ENCODE peak calls at places on chromosome 17, in ten cellular contexts. One of them, this sample, is unnamed.

GRCh38 chr17:9918804-9919352 is 13.8 kb upstream of the RCVRN start:
- DNase-seq in NCI-H2081: no peak
- DNase-seq in germinal center: no peak
- DNase-seq in coronary artery: peak; percentile 68
- DNase-seq in iris pigment epithelial cell: no peak
- DNase-seq in nephron progenitor cell: no peak
- DNase-seq in colonic mucosa: no peak
- DNase-seq in activated CD4-positive, alpha-beta T cell treated with anti-CD3 and anti-CD28 coated beads, Interleukin-2, amount 10 ng/mL, durations not matched to agents 7 days and 5 days: no peak
- DNase-seq in transverse colon: no peak
- DNase-seq in KG1: no peak
- DNase-seq in this sample: no peak

GRCh38 chr17:48841395-48841831 is 10.6 kb downstream of the CALCOCO2 start:
- DNase-seq in activated CD4-positive, alpha-beta T cell treated with anti-CD3 and anti-CD28 coated beads, Interleukin-2, amount 10 ng/mL, durations not matched to agents 7 days and 5 days: peak; percentile 75
- DNase-seq in NCI-H2081: no peak
- DNase-seq in colonic mucosa: no peak
- DNase-seq in iris pigment epithelial cell: peak; percentile 92
- DNase-seq in nephron progenitor cell: no peak
- DNase-seq in coronary artery: no peak
- DNase-seq in KG1: peak; percentile 44
- DNase-seq in transverse colon: no peak
- DNase-seq in germinal center: peak; percentile 37
- DNase-seq in this sample: peak; percentile 95

GRCh38 chr17:76017481-76018339 is 9.4 kb downstream of the EVPL start:
- DNase-seq in coronary artery: no peak
- DNase-seq in NCI-H2081: no peak
- DNase-seq in KG1: no peak
- DNase-seq in iris pigment epithelial cell: no peak
- DNase-seq in germinal center: no peak
- DNase-seq in activated CD4-positive, alpha-beta T cell treated with anti-CD3 and anti-CD28 coated beads, Interleukin-2, amount 10 ng/mL, durations not matched to agents 7 days and 5 days: no peak
- DNase-seq in transverse colon: no peak
- DNase-seq in nephron progenitor cell: no peak
- DNase-seq in colonic mucosa: no peak
- DNase-seq in this sample: no peak

GRCh38 chr17:8946476-8946875 is 19.0 kb downstream of the PIK3R5 start:
- DNase-seq in KG1: no peak
- DNase-seq in transverse colon: no peak
- DNase-seq in coronary artery: no peak
- DNase-seq in NCI-H2081: no peak
- DNase-seq in activated CD4-positive, alpha-beta T cell treated with anti-CD3 and anti-CD28 coated beads, Interleukin-2, amount 10 ng/mL, durations not matched to agents 7 days and 5 days: no peak
- DNase-seq in germinal center: no peak
- DNase-seq in colonic mucosa: no peak
- DNase-seq in iris pigment epithelial cell: peak; percentile 42
- DNase-seq in nephron progenitor cell: no peak
- DNase-seq in this sample: no peak

GRCh38 chr17:74052993-74053744 is 150.3 kb upstream of the RPL38 start:
- DNase-seq in iris pigment epithelial cell: no peak
- DNase-seq in NCI-H2081: no peak
- DNase-seq in nephron progenitor cell: no peak
- DNase-seq in colonic mucosa: no peak
- DNase-seq in KG1: no peak
- DNase-seq in activated CD4-positive, alpha-beta T cell treated with anti-CD3 and anti-CD28 coated beads, Interleukin-2, amount 10 ng/mL, durations not matched to agents 7 days and 5 days: no peak
- DNase-seq in transverse colon: no peak
- DNase-seq in coronary artery: no peak
- DNase-seq in germinal center: no peak
- DNase-seq in this sample: no peak

GRCh38 chr17:47870042-47870441 is 19.1 kb upstream of the SP6 start:
- DNase-seq in coronary artery: no peak
- DNase-seq in colonic mucosa: no peak
- DNase-seq in nephron progenitor cell: no peak
- DNase-seq in iris pigment epithelial cell: no peak
- DNase-seq in germinal center: no peak
- DNase-seq in KG1: no peak
- DNase-seq in NCI-H2081: no peak
- DNase-seq in transverse colon: no peak
- DNase-seq in activated CD4-positive, alpha-beta T cell treated with anti-CD3 and anti-CD28 coated beads, Interleukin-2, amount 10 ng/mL, durations not matched to agents 7 days and 5 days: no peak
- DNase-seq in this sample: no peak

GRCh38 chr17:60524463-60525346 is 1.3 kb downstream of the APPBP2 start:
- DNase-seq in nephron progenitor cell: no peak
- DNase-seq in KG1: no peak
- DNase-seq in transverse colon: no peak
- DNase-seq in iris pigment epithelial cell: peak; percentile 30
- DNase-seq in germinal center: no peak
- DNase-seq in colonic mucosa: no peak
- DNase-seq in NCI-H2081: no peak
- DNase-seq in activated CD4-positive, alpha-beta T cell treated with anti-CD3 and anti-CD28 coated beads, Interleukin-2, amount 10 ng/mL, durations not matched to agents 7 days and 5 days: no peak
- DNase-seq in coronary artery: no peak
- DNase-seq in this sample: no peak

GRCh38 chr17:55731586-55732250 is 9.1 kb upstream of the TMEM100 start:
- DNase-seq in KG1: no peak
- DNase-seq in germinal center: no peak
- DNase-seq in nephron progenitor cell: no peak
- DNase-seq in activated CD4-positive, alpha-beta T cell treated with anti-CD3 and anti-CD28 coated beads, Interleukin-2, amount 10 ng/mL, durations not matched to agents 7 days and 5 days: no peak
- DNase-seq in transverse colon: peak; percentile 24
- DNase-seq in iris pigment epithelial cell: no peak
- DNase-seq in coronary artery: no peak
- DNase-seq in colonic mucosa: peak; percentile 36
- DNase-seq in NCI-H2081: no peak
- DNase-seq in this sample: peak; percentile 51

GRCh38 chr17:3894927-3895343 is 2.1 kb upstream of the CAMKK1 start:
- DNase-seq in germinal center: no peak
- DNase-seq in NCI-H2081: no peak
- DNase-seq in activated CD4-positive, alpha-beta T cell treated with anti-CD3 and anti-CD28 coated beads, Interleukin-2, amount 10 ng/mL, durations not matched to agents 7 days and 5 days: no peak
- DNase-seq in transverse colon: peak; percentile 71
- DNase-seq in coronary artery: no peak
- DNase-seq in colonic mucosa: peak; percentile 79
- DNase-seq in nephron progenitor cell: no peak
- DNase-seq in iris pigment epithelial cell: peak; percentile 38
- DNase-seq in KG1: no peak
- DNase-seq in this sample: peak; percentile 72

GRCh38 chr17:51164911-51165679 is 1.1 kb upstream of the NME2 start:
- DNase-seq in nephron progenitor cell: peak; percentile 33
- DNase-seq in germinal center: no peak
- DNase-seq in transverse colon: no peak
- DNase-seq in activated CD4-positive, alpha-beta T cell treated with anti-CD3 and anti-CD28 coated beads, Interleukin-2, amount 10 ng/mL, durations not matched to agents 7 days and 5 days: no peak
- DNase-seq in coronary artery: no peak
- DNase-seq in colonic mucosa: no peak
- DNase-seq in KG1: no peak
- DNase-seq in NCI-H2081: peak; percentile 41
- DNase-seq in iris pigment epithelial cell: no peak
- DNase-seq in this sample: no peak

GRCh38 chr17:62663304-62663703 is 35.8 kb downstream of the MRC2 start:
- DNase-seq in activated CD4-positive, alpha-beta T cell treated with anti-CD3 and anti-CD28 coated beads, Interleukin-2, amount 10 ng/mL, durations not matched to agents 7 days and 5 days: no peak
- DNase-seq in transverse colon: no peak
- DNase-seq in coronary artery: no peak
- DNase-seq in iris pigment epithelial cell: no peak
- DNase-seq in NCI-H2081: no peak
- DNase-seq in germinal center: no peak
- DNase-seq in nephron progenitor cell: no peak
- DNase-seq in colonic mucosa: no peak
- DNase-seq in KG1: no peak
- DNase-seq in this sample: peak; percentile 31

GRCh38 chr17:43839670-43840101 is 6.7 kb upstream of the MPP3 start:
- DNase-seq in coronary artery: no peak
- DNase-seq in iris pigment epithelial cell: no peak
- DNase-seq in activated CD4-positive, alpha-beta T cell treated with anti-CD3 and anti-CD28 coated beads, Interleukin-2, amount 10 ng/mL, durations not matched to agents 7 days and 5 days: no peak
- DNase-seq in germinal center: no peak
- DNase-seq in colonic mucosa: peak; percentile 85
- DNase-seq in nephron progenitor cell: no peak
- DNase-seq in transverse colon: peak; percentile 82
- DNase-seq in KG1: no peak
- DNase-seq in NCI-H2081: peak; percentile 97
- DNase-seq in this sample: no peak

GRCh38 chr17:69268442-69269068 is 39.9 kb upstream of the ABCA10 start:
- DNase-seq in iris pigment epithelial cell: peak; percentile 77
- DNase-seq in coronary artery: no peak
- DNase-seq in germinal center: no peak
- DNase-seq in NCI-H2081: no peak
- DNase-seq in KG1: no peak
- DNase-seq in nephron progenitor cell: no peak
- DNase-seq in activated CD4-positive, alpha-beta T cell treated with anti-CD3 and anti-CD28 coated beads, Interleukin-2, amount 10 ng/mL, durations not matched to agents 7 days and 5 days: no peak
- DNase-seq in transverse colon: no peak
- DNase-seq in colonic mucosa: no peak
- DNase-seq in this sample: no peak

GRCh38 chr17:55743103-55743679 is 7.7 kb upstream of the PCTP start:
- DNase-seq in colonic mucosa: peak; percentile 67
- DNase-seq in activated CD4-positive, alpha-beta T cell treated with anti-CD3 and anti-CD28 coated beads, Interleukin-2, amount 10 ng/mL, durations not matched to agents 7 days and 5 days: no peak
- DNase-seq in transverse colon: peak; percentile 57
- DNase-seq in nephron progenitor cell: no peak
- DNase-seq in coronary artery: no peak
- DNase-seq in germinal center: no peak
- DNase-seq in NCI-H2081: peak; percentile 17
- DNase-seq in KG1: no peak
- DNase-seq in iris pigment epithelial cell: peak; percentile 38
- DNase-seq in this sample: no peak

GRCh38 chr17:69716571-69716970 is 302.1 kb downstream of the MAP2K6 start:
- DNase-seq in colonic mucosa: no peak
- DNase-seq in coronary artery: no peak
- DNase-seq in germinal center: no peak
- DNase-seq in nephron progenitor cell: no peak
- DNase-seq in iris pigment epithelial cell: no peak
- DNase-seq in activated CD4-positive, alpha-beta T cell treated with anti-CD3 and anti-CD28 coated beads, Interleukin-2, amount 10 ng/mL, durations not matched to agents 7 days and 5 days: no peak
- DNase-seq in KG1: no peak
- DNase-seq in NCI-H2081: no peak
- DNase-seq in transverse colon: no peak
- DNase-seq in this sample: no peak

GRCh38 chr17:312476-313148 is 40.0 kb downstream of the RPH3AL start:
- DNase-seq in nephron progenitor cell: no peak
- DNase-seq in colonic mucosa: no peak
- DNase-seq in NCI-H2081: no peak
- DNase-seq in KG1: no peak
- DNase-seq in iris pigment epithelial cell: no peak
- DNase-seq in transverse colon: no peak
- DNase-seq in activated CD4-positive, alpha-beta T cell treated with anti-CD3 and anti-CD28 coated beads, Interleukin-2, amount 10 ng/mL, durations not matched to agents 7 days and 5 days: no peak
- DNase-seq in coronary artery: no peak
- DNase-seq in germinal center: no peak
- DNase-seq in this sample: no peak

GRCh38 chr17:65220732-65221131 is 83.6 kb downstream of the RGS9 start:
- DNase-seq in germinal center: no peak
- DNase-seq in KG1: no peak
- DNase-seq in coronary artery: no peak
- DNase-seq in iris pigment epithelial cell: peak; percentile 12
- DNase-seq in NCI-H2081: no peak
- DNase-seq in colonic mucosa: no peak
- DNase-seq in transverse colon: no peak
- DNase-seq in nephron progenitor cell: no peak
- DNase-seq in activated CD4-positive, alpha-beta T cell treated with anti-CD3 and anti-CD28 coated beads, Interleukin-2, amount 10 ng/mL, durations not matched to agents 7 days and 5 days: no peak
- DNase-seq in this sample: no peak

GRCh38 chr17:79627184-79627765 is 16.4 kb upstream of the RBFOX3 start:
- DNase-seq in colonic mucosa: no peak
- DNase-seq in NCI-H2081: no peak
- DNase-seq in KG1: no peak
- DNase-seq in germinal center: no peak
- DNase-seq in iris pigment epithelial cell: no peak
- DNase-seq in coronary artery: peak; percentile 55
- DNase-seq in nephron progenitor cell: no peak
- DNase-seq in transverse colon: no peak
- DNase-seq in activated CD4-positive, alpha-beta T cell treated with anti-CD3 and anti-CD28 coated beads, Interleukin-2, amount 10 ng/mL, durations not matched to agents 7 days and 5 days: no peak
- DNase-seq in this sample: no peak

GRCh38 chr17:40065041-40065770 is 2.4 kb downstream of the THRA start:
- DNase-seq in activated CD4-positive, alpha-beta T cell treated with anti-CD3 and anti-CD28 coated beads, Interleukin-2, amount 10 ng/mL, durations not matched to agents 7 days and 5 days: no peak
- DNase-seq in coronary artery: no peak
- DNase-seq in germinal center: no peak
- DNase-seq in colonic mucosa: no peak
- DNase-seq in transverse colon: no peak
- DNase-seq in nephron progenitor cell: peak; percentile 72
- DNase-seq in iris pigment epithelial cell: peak; percentile 43
- DNase-seq in NCI-H2081: no peak
- DNase-seq in KG1: no peak
- DNase-seq in this sample: no peak

GRCh38 chr17:50114849-50115357 is 15.1 kb downstream of the SAMD14 start:
- DNase-seq in germinal center: peak; percentile 41
- DNase-seq in nephron progenitor cell: peak; percentile 37
- DNase-seq in transverse colon: peak; percentile 49
- DNase-seq in NCI-H2081: peak; percentile 64
- DNase-seq in activated CD4-positive, alpha-beta T cell treated with anti-CD3 and anti-CD28 coated beads, Interleukin-2, amount 10 ng/mL, durations not matched to agents 7 days and 5 days: peak; percentile 60
- DNase-seq in colonic mucosa: peak; percentile 70
- DNase-seq in iris pigment epithelial cell: peak; percentile 75
- DNase-seq in coronary artery: no peak
- DNase-seq in KG1: peak; percentile 72
- DNase-seq in this sample: peak; percentile 57

GRCh38 chr17:40598928-40599627 is 33.8 kb upstream of the CCR7 start:
- DNase-seq in activated CD4-positive, alpha-beta T cell treated with anti-CD3 and anti-CD28 coated beads, Interleukin-2, amount 10 ng/mL, durations not matched to agents 7 days and 5 days: peak; percentile 64
- DNase-seq in transverse colon: peak; percentile 41
- DNase-seq in germinal center: peak; percentile 74
- DNase-seq in coronary artery: no peak
- DNase-seq in NCI-H2081: no peak
- DNase-seq in nephron progenitor cell: peak; percentile 21
- DNase-seq in iris pigment epithelial cell: peak; percentile 15
- DNase-seq in colonic mucosa: no peak
- DNase-seq in KG1: no peak
- DNase-seq in this sample: peak; percentile 99

GRCh38 chr17:3983945-3984484 is 19.8 kb upstream of the ATP2A3 start:
- DNase-seq in germinal center: no peak
- DNase-seq in NCI-H2081: no peak
- DNase-seq in activated CD4-positive, alpha-beta T cell treated with anti-CD3 and anti-CD28 coated beads, Interleukin-2, amount 10 ng/mL, durations not matched to agents 7 days and 5 days: no peak
- DNase-seq in KG1: no peak
- DNase-seq in nephron progenitor cell: no peak
- DNase-seq in iris pigment epithelial cell: peak; percentile 55
- DNase-seq in colonic mucosa: no peak
- DNase-seq in transverse colon: no peak
- DNase-seq in coronary artery: peak; percentile 54
- DNase-seq in this sample: peak; percentile 94

GRCh38 chr17:29588561-29589411 is 662 bp downstream of the GIT1 start:
- DNase-seq in transverse colon: peak; percentile 43
- DNase-seq in activated CD4-positive, alpha-beta T cell treated with anti-CD3 and anti-CD28 coated beads, Interleukin-2, amount 10 ng/mL, durations not matched to agents 7 days and 5 days: peak; percentile 43
- DNase-seq in KG1: no peak
- DNase-seq in nephron progenitor cell: no peak
- DNase-seq in germinal center: peak; percentile 42
- DNase-seq in colonic mucosa: peak; percentile 45
- DNase-seq in NCI-H2081: peak; percentile 27
- DNase-seq in iris pigment epithelial cell: peak; percentile 42
- DNase-seq in coronary artery: no peak
- DNase-seq in this sample: no peak